ENCODE peak calls at places on chromosomes 6 and 20, in four cellular contexts. A is A549, C is ovary, P is transverse colon. K is an unnamed sample.

GRCh38 chr20:17684077-17684888 is 2.2 kb upstream of the RRBP1 start:
- DNase-seq in C (no peak), A (no peak), P (peak), K (no peak)

GRCh38 chr6:9412951-9413559 is 977.7 kb upstream of the SLC35B3 start:
- DNase-seq in C (no peak), P (peak), A (peak), K (peak)

GRCh38 chr6:125357515-125358256 is 55.9 kb upstream of the HDDC2 start:
- DNase-seq in P (peak), A (no peak), C (no peak), K (no peak)

GRCh38 chr20:46746972-46747371 is 37.5 kb downstream of the SLC2A10 start:
- DNase-seq in C (no peak), P (peak), A (peak), K (no peak)

GRCh38 chr6:122454673-122455072 is 16.9 kb downstream of the SERINC1 start:
- DNase-seq in A (no peak), C (no peak), P (no peak), K (no peak)

GRCh38 chr20:13936781-13937576 is 53.4 kb downstream of the SEL1L2 start:
- DNase-seq in A (no peak), P (no peak), C (no peak), K (no peak)

GRCh38 chr6:47008397-47008763 is 33.8 kb downstream of the ADGRF1 start:
- DNase-seq in C (no peak), A (no peak), P (no peak), K (no peak)

GRCh38 chr20:14673164-14673563 is 335.8 kb upstream of the FLRT3 start:
- DNase-seq in C (no peak), P (no peak), A (peak), K (no peak)

GRCh38 chr20:58102252-58102651 is 126.2 kb downstream of the ANKRD60 start:
- DNase-seq in P (no peak), A (no peak), C (no peak), K (no peak)

GRCh38 chr6:104325341-104326172 is 534.2 kb downstream of the HACE1 start:
- DNase-seq in P (no peak), C (no peak), A (peak), K (no peak)

GRCh38 chr6:129393659-129394058 is 316.3 kb downstream of the ARHGAP18 start:
- DNase-seq in C (no peak), A (no peak), P (no peak), K (no peak)

GRCh38 chr20:6055981-6056569 is 2.2 kb upstream of the LRRN4 start:
- DNase-seq in C (no peak), P (no peak), A (no peak), K (no peak)

GRCh38 chr6:2244261-2245102 is 923 bp downstream of the GMDS start:
- DNase-seq in P (no peak), A (no peak), C (no peak), K (peak)

GRCh38 chr20:11845311-11845710 is 72.4 kb upstream of the BTBD3 start:
- DNase-seq in C (no peak), A (no peak), P (no peak), K (no peak)

GRCh38 chr6:44388135-44388487 is 605 bp downstream of the CDC5L start:
- DNase-seq in A (no peak), C (peak), P (peak), K (no peak)

GRCh38 chr6:44386929-44387345 is 569 bp upstream of the CDC5L start:
- DNase-seq in C (no peak), P (no peak), A (no peak), K (no peak)

GRCh38 chr6:44387346-44388134 is at the start of gene CDC5L:
- DNase-seq in P (peak), A (peak), C (peak), K (peak)

GRCh38 chr6:44390158-44390683 is 2.7 kb downstream of the CDC5L start:
- DNase-seq in C (no peak), P (no peak), A (no peak), K (no peak)

GRCh38 chr6:44388876-44389275 is 1.4 kb downstream of the CDC5L start:
- DNase-seq in C (no peak), A (no peak), P (no peak), K (no peak)
- H3K27ac ChIP-seq in C (no peak), A (no peak), P (no peak), K (no peak)

DNA sequence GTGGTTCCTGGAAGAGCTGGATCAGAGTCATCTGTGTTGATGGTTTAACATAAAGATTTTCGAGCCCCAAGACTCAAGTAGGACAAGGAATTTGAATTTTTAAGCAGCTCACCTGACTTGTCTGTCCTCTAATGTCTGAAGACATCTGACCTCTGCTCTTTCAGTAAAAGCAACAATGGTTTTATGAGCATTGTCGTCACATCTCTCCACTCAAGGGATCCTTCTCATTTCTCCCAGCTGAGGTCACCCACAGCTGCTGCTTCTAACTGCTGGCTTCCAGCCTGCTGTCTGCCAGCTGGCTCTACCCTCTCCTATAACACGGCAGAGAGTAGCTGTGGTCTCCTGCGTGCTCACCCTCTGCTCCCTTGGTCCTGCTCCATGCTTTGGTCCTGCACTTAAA is 24.7 kb upstream of the HDAC2 start:
- DNase-seq in A (peak), C (no peak), P (peak), K (no peak)
- TF ChIP-seq EP300 in A (no peak), C (no peak), P (peak), K (no peak)

DNA sequence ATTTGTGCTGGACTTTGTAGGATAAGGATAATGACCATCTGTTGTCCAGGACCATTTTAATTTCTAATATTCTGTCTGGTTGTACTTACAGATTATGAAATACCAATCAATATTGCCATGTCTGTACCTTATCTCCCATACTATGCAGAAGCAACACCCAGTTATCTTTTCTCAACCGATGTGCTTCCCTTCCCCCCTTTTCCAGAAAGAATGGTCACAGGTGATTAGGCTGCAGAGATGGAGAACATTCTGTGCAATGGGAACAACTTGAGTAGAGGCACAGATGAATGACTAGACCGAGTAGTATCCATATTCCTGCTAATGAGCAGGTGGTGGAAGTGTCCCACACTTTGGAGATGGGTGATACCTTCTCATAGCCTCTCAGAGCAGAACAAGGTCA is 10.5 kb downstream of the RALY start:
- DNase-seq in P (no peak), A (no peak), C (no peak), K (no peak)
- H3K27ac ChIP-seq in P (no peak), A (no peak), C (no peak), K (no peak)

GRCh38 chr6:16130437-16130891 is 1.6 kb downstream of the MYLIP start:
- DNase-seq in A (no peak), C (no peak), P (peak), K (no peak)

GRCh38 chr6:16130932-16131387 is 2.1 kb downstream of the MYLIP start:
- DNase-seq in A (peak), P (peak), C (peak), K (peak)

GRCh38 chr6:16129623-16130243 is 847 bp downstream of the MYLIP start:
- DNase-seq in C (peak), A (no peak), P (peak), K (peak)

GRCh38 chr6:16127471-16127870 is 1.4 kb upstream of the MYLIP start:
- DNase-seq in C (no peak), A (no peak), P (no peak), K (no peak)

DNA sequence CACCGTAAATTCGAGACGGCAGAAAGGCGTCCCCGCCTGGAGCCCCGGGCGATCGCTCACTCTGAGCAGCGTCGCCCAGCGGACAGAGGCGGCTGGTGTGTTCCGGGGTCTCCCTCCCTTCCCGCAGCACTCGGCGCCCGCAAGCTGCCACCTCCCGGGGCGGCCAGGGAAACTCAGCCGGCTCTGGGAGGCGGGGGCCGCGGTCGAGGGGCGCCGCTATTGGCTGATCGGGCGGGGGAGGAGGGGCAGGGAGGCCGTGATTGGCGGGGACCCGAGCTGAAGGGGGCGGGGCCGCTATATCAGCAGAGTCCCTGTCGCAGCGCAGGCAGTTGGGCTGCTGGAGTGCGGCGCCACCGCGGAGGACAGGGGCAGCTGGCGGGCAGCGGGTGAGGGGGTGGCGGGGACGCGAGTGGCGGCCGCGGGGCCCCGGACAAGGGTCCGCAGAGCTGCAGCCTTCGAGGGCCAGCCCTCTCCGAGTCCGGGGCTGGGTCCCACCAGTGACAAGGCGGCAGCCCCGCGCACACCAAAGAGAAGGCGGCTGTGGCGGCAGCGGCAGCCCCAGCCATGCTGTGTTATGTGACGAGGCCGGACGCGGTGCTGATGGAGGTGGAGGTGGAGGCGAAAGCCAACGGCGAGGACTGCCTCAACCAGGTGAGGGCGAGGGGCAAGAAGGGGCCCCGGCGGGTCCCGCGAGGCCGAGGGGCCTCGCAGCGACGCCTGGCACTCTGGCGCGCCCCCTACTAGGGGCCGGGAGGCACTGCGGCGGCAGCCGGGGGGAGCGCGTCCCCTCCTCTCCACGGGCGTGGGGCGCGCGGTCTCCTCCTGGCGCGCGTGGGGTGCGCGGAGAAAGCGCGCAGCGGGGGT is at the start of gene MYLIP:
- DNase-seq in C (peak), P (peak), A (peak), K (peak)
- TF ChIP-seq EP300 in C (no peak), P (no peak), A (no peak), K (no peak)